ENCODE peak calls at places on chromosomes 5 and 9, in eight cellular contexts. W is GM13976, L is ureter, X is Right ventricle myocardium superior, V is cerebellum, T is ELF-1, Y is A673, M is dermis microvascular lymphatic vessel endothelial cell. H is an unnamed sample.

GRCh38 chr9:6382681-6383080 is 30.3 kb upstream of the UHRF2 start:
- DNase-seq in X (no peak), Y (no peak), L (no peak), V (no peak), W (no peak), T (no peak), M (no peak), H (no peak)

GRCh38 chr5:134749415-134749814 is 9.2 kb upstream of the DDX46 start:
- DNase-seq in Y (no peak), M (no peak), L (no peak), V (no peak), W (no peak), X (no peak), T (peak), H (no peak)

GRCh38 chr9:105064248-105065118 is 136.5 kb upstream of the ABCA1 start:
- DNase-seq in Y (peak), X (peak), T (peak), W (no peak), M (peak), V (peak), L (peak), H (peak)

GRCh38 chr5:93532370-93532769 is 48.6 kb downstream of the NR2F1-AS1 start:
- DNase-seq in M (peak), V (peak), L (peak), X (peak), Y (no peak), W (no peak), T (peak), H (no peak)

GRCh38 chr9:114240216-114240615 is 82.7 kb upstream of the ORM1 start:
- DNase-seq in L (no peak), V (no peak), W (no peak), T (no peak), X (no peak), Y (no peak), M (no peak), H (no peak)

GRCh38 chr9:98251554-98251953 is 3.9 kb downstream of the TBC1D2 start:
- DNase-seq in T (no peak), V (no peak), X (no peak), M (peak), W (no peak), Y (peak), L (no peak), H (no peak)

GRCh38 chr5:114237766-114238165 is 124.1 kb upstream of the KCNN2 start:
- DNase-seq in V (no peak), M (peak), L (no peak), X (no peak), T (no peak), W (no peak), Y (peak), H (no peak)

GRCh38 chr5:33854733-33855151 is 37.0 kb downstream of the ADAMTS12 start:
- DNase-seq in X (no peak), M (peak), L (no peak), V (no peak), T (peak), W (no peak), Y (no peak), H (no peak)

GRCh38 chr5:176660860-176661641 is 13.8 kb downstream of the TSPAN17 start:
- DNase-seq in M (peak), L (peak), Y (peak), T (peak), V (peak), W (peak), X (peak), H (peak)

GRCh38 chr5:65861830-65862241 is 64.5 kb upstream of the ERBIN start:
- DNase-seq in X (no peak), T (no peak), W (no peak), M (no peak), V (no peak), Y (no peak), L (no peak), H (no peak)

H was measured in caudate nucleus.